ENCODE peak calls at places on chromosomes 3 and 15, in five cellular contexts. W is bronchial epithelial cell, A is NAMALWA, X is brain microvascular endothelial cell, H is ACHN. G is an unnamed sample.

GRCh38 chr3:24033818-24034217 is 88.7 kb downstream of the NR1D2 start:
- DNase-seq in W (no peak), H (no peak), A (no peak), X (no peak), G (no peak)

GRCh38 chr3:108241146-108241545 is 18.9 kb upstream of the IFT57 start:
- DNase-seq in H (no peak), A (no peak), W (no peak), X (no peak), G (no peak)

GRCh38 chr3:14767706-14768105 is 51.1 kb upstream of the FGD5 start:
- DNase-seq in X (no peak), W (no peak), A (no peak), H (no peak), G (no peak)

GRCh38 chr3:124248471-124249028 is 256.6 kb upstream of the ROPN1 start:
- DNase-seq in X (peak), W (peak), H (peak), A (no peak), G (peak)

GRCh38 chr3:124934577-124934976 is at the start of gene MUC13:
- DNase-seq in W (no peak), X (no peak), A (no peak), H (no peak), G (peak)

GRCh38 chr15:64775551-64776401 is at the start of gene RBPMS2:
- DNase-seq in X (no peak), H (no peak), W (no peak), A (no peak), G (peak)

GRCh38 chr15:98719169-98719515 is 70.8 kb downstream of the IGF1R start:
- DNase-seq in H (no peak), X (peak), W (no peak), A (no peak), G (no peak)

GRCh38 chr15:100201376-100202280 is 140.1 kb downstream of the ADAMTS17 start:
- DNase-seq in H (no peak), A (peak), X (no peak), W (no peak), G (no peak)

GRCh38 chr3:151366993-151367392 is 17.6 kb downstream of the P2RY12 start:
- DNase-seq in W (no peak), H (no peak), A (no peak), X (no peak), G (no peak)

GRCh38 chr3:146589899-146590508 is 15.1 kb downstream of the PLSCR5 start:
- DNase-seq in A (peak), H (peak), X (peak), W (peak), G (peak)

GRCh38 chr15:91528811-91529210 is 324.7 kb upstream of the SLCO3A1 start:
- DNase-seq in H (no peak), X (no peak), W (no peak), A (no peak), G (no peak)

GRCh38 chr3:69368129-69368741 is 17.7 kb downstream of the FRMD4B start:
- DNase-seq in W (no peak), X (no peak), A (peak), H (no peak), G (no peak)

GRCh38 chr15:77974098-77974414 is 103.5 kb downstream of the TBC1D2B start:
- DNase-seq in X (peak), H (no peak), W (no peak), A (no peak), G (no peak)

GRCh38 chr15:67089218-67090193 is 24.1 kb downstream of the SMAD3 start:
- DNase-seq in H (peak), X (no peak), W (peak), A (no peak), G (peak)

GRCh38 chr3:158488670-158489069 is 82.3 kb upstream of the MLF1 start:
- DNase-seq in X (no peak), W (peak), H (no peak), A (no peak), G (peak)

GRCh38 chr15:71296032-71296686 is 180.9 kb downstream of the THSD4 start:
- DNase-seq in W (peak), X (peak), H (peak), A (no peak), G (peak)

GRCh38 chr3:57981483-57982087 is 26.6 kb upstream of the FLNB start:
- DNase-seq in X (no peak), H (no peak), A (no peak), W (no peak), G (no peak)

GRCh38 chr15:53251998-53252397 is 461.9 kb upstream of the ONECUT1 start:
- DNase-seq in H (no peak), W (no peak), A (no peak), X (no peak), G (no peak)

GRCh38 chr3:171306631-171307030 is 153.6 kb downstream of the TNIK start:
- DNase-seq in X (peak), H (peak), W (peak), A (no peak), G (no peak)

GRCh38 chr3:136979684-136980083 is 21.9 kb downstream of the IL20RB start:
- DNase-seq in A (no peak), H (no peak), W (peak), X (no peak), G (no peak)

GRCh38 chr15:100777821-100778220 is 101.8 kb upstream of the ALDH1A3 start:
- DNase-seq in H (no peak), X (no peak), W (no peak), A (no peak), G (no peak)

GRCh38 chr15:90716317-90716975 is 700 bp upstream of the BLM start:
- DNase-seq in W (no peak), H (peak), A (peak), X (no peak), G (no peak)

GRCh38 chr3:19947549-19948071 is 713 bp downstream of the RAB5A start:
- DNase-seq in W (peak), A (no peak), X (peak), H (peak), G (peak)

GRCh38 chr3:18007980-18008379 is 265.5 kb upstream of the TBC1D5 start:
- DNase-seq in W (no peak), A (no peak), X (peak), H (no peak), G (no peak)

GRCh38 chr15:66945286-66945685 is 120.1 kb upstream of the SMAD3 start:
- DNase-seq in H (no peak), W (no peak), X (no peak), A (no peak), G (no peak)

GRCh38 chr15:81296673-81297072 is 27.3 kb downstream of the STARD5 start:
- DNase-seq in X (no peak), W (no peak), H (no peak), A (peak), G (no peak)

GRCh38 chr15:89370120-89371077 is 35.8 kb upstream of the POLG start:
- DNase-seq in A (no peak), W (no peak), H (no peak), X (no peak), G (no peak)

GRCh38 chr3:137171834-137172603 is 214.2 kb downstream of the IL20RB start:
- DNase-seq in H (no peak), X (no peak), W (peak), A (no peak), G (no peak)

G was measured in LoVo.